ENCODE peak calls at places on chromosomes 1 and 21, in eight cellular contexts. T is progenitor cell of endocrine pancreas, X is cardiac fibroblast, Q is AG09319, Z is HFF-Myc, E is A549, A is NB4, I is mammary epithelial cell. M is an unnamed sample.

GRCh38 chr1:62725981-62726588 is 37.9 kb upstream of the DOCK7 start:
- DNase-seq in T (no peak), X (peak), Q (no peak), Z (no peak), E (no peak), A (no peak), I (no peak), M (no peak)

GRCh38 chr1:231241751-231242150 is 739 bp downstream of the GNPAT start:
- DNase-seq in T (no peak), X (peak), Q (no peak), Z (no peak), E (no peak), A (peak), I (peak), M (no peak)

GRCh38 chr1:29669912-29670311 is 433.6 kb downstream of the PTPRU start:
- DNase-seq in T (peak), X (no peak), Q (no peak), Z (no peak), E (no peak), A (no peak), I (no peak), M (peak)

GRCh38 chr1:33339413-33339812 is 18.5 kb upstream of the A3GALT2 start:
- DNase-seq in T (no peak), X (no peak), Q (no peak), Z (no peak), E (no peak), A (no peak), I (no peak), M (no peak)

GRCh38 chr1:101075926-101076325 is 50.3 kb upstream of the DPH5 start:
- DNase-seq in T (no peak), X (no peak), Q (no peak), Z (no peak), E (no peak), A (no peak), I (peak), M (no peak)

GRCh38 chr1:114009393-114009792 is 30.1 kb downstream of the OLFML3 start:
- DNase-seq in T (no peak), X (peak), Q (no peak), Z (no peak), E (no peak), A (peak), I (peak), M (no peak)

GRCh38 chr1:7410156-7410555 is 360.9 kb upstream of the VAMP3 start:
- DNase-seq in T (no peak), X (no peak), Q (no peak), Z (no peak), E (no peak), A (no peak), I (no peak), M (peak)

GRCh38 chr1:203684077-203684476 is 57.4 kb downstream of the ATP2B4 start:
- DNase-seq in T (no peak), X (no peak), Q (no peak), Z (no peak), E (no peak), A (no peak), I (no peak), M (no peak)

GRCh38 chr1:240739139-240739538 is 127.2 kb upstream of the GREM2 start:
- DNase-seq in T (no peak), X (peak), Q (no peak), Z (no peak), E (no peak), A (no peak), I (no peak), M (no peak)

GRCh38 chr21:45227735-45228134 is 60.0 kb downstream of the POFUT2 start:
- DNase-seq in T (no peak), X (no peak), Q (no peak), Z (no peak), E (no peak), A (no peak), I (no peak), M (no peak)
- TF ChIP-seq CTCF in T (no peak), X (peak), Q (no peak), Z (no peak), E (no peak), A (no peak), I (no peak), M (no peak)

GRCh38 chr1:86352096-86352495 is 44.0 kb downstream of the ODF2L start:
- DNase-seq in T (no peak), X (peak), Q (no peak), Z (no peak), E (no peak), A (no peak), I (peak), M (no peak)

GRCh38 chr1:86356247-86356646 is 39.9 kb downstream of the ODF2L start:
- DNase-seq in T (no peak), X (peak), Q (no peak), Z (peak), E (peak), A (peak), I (no peak), M (no peak)
- TF ChIP-seq CTCF in T (peak), X (no peak), Q (peak), Z (no peak), E (no peak), A (peak), I (no peak), M (no peak)

GRCh38 chr1:68590473-68590872 is 93.6 kb upstream of the DEPDC1 start:
- DNase-seq in T (no peak), X (no peak), Q (no peak), Z (no peak), E (no peak), A (no peak), I (peak), M (no peak)
- TF ChIP-seq CTCF in T (no peak), X (no peak), Q (no peak), Z (no peak), E (no peak), A (no peak), I (peak), M (no peak)

GRCh38 chr1:19877821-19878636 is 4.2 kb upstream of the OTUD3 start:
- DNase-seq in T (no peak), X (no peak), Q (no peak), Z (no peak), E (no peak), A (peak), I (peak), M (no peak)

GRCh38 chr1:19869929-19870328 is 12.3 kb upstream of the OTUD3 start:
- DNase-seq in T (no peak), X (peak), Q (no peak), Z (no peak), E (no peak), A (no peak), I (no peak), M (no peak)

GRCh38 chr1:19866758-19867157 is 15.4 kb upstream of the OTUD3 start:
- DNase-seq in T (no peak), X (no peak), Q (no peak), Z (no peak), E (no peak), A (no peak), I (no peak), M (no peak)

GRCh38 chr1:19877351-19877750 is 4.8 kb upstream of the OTUD3 start:
- DNase-seq in T (no peak), X (no peak), Q (no peak), Z (no peak), E (no peak), A (no peak), I (no peak), M (no peak)

DNA sequence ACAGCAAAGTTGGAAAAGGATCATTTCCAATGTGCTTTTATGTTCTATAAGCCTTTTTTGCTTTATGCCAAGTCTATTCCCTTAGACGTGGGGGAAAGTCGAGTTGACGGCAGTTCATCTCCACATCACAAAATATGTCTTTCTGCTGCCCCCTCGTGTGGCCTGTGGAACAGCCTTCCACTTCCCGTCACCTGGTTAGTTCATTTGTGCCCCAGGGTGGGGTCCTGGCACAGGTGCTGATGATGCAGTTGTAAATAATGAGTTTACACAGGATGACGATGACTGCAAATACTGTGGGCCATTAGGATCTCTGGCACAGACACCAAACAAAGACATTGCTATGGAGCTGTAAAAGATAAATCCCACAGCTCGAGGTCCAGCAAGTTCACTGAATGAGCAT is 10.0 kb upstream of the OTUD3 start:
- DNase-seq in T (no peak), X (no peak), Q (no peak), Z (no peak), E (peak), A (no peak), I (peak), M (no peak)
- TF ChIP-seq CTCF in T (peak), X (no peak), Q (peak), Z (peak), E (no peak), A (no peak), I (peak), M (no peak)

GRCh38 chr1:66725885-66726665 is 26.2 kb upstream of the DYNLT5 start:
- DNase-seq in T (peak), X (peak), Q (peak), Z (peak), E (peak), A (peak), I (peak), M (no peak)
- TF ChIP-seq CTCF in T (peak), X (peak), Q (peak), Z (peak), E (peak), A (peak), I (peak), M (peak)

GRCh38 chr1:6053206-6053546 is 7.5 kb downstream of the KCNAB2 start:
- DNase-seq in T (no peak), X (no peak), Q (no peak), Z (no peak), E (no peak), A (no peak), I (no peak), M (no peak)
- TF ChIP-seq CTCF in T (no peak), X (no peak), Q (no peak), Z (no peak), E (no peak), A (no peak), I (no peak), M (no peak)

GRCh38 chr1:64542118-64542517 is 72.2 kb downstream of the CACHD1 start:
- DNase-seq in T (no peak), X (no peak), Q (no peak), Z (no peak), E (no peak), A (no peak), I (no peak), M (no peak)
- TF ChIP-seq CTCF in T (no peak), X (no peak), Q (no peak), Z (no peak), E (no peak), A (no peak), I (no peak), M (no peak)

GRCh38 chr21:37868896-37869295 is 47.4 kb downstream of the KCNJ6 start:
- DNase-seq in T (no peak), X (no peak), Q (no peak), Z (no peak), E (no peak), A (no peak), I (peak), M (no peak)
- TF ChIP-seq CTCF in T (no peak), X (no peak), Q (no peak), Z (no peak), E (no peak), A (no peak), I (no peak), M (no peak)

GRCh38 chr1:234616644-234617043 is 6.7 kb upstream of the IRF2BP2 start:
- DNase-seq in T (no peak), X (peak), Q (no peak), Z (no peak), E (no peak), A (no peak), I (no peak), M (no peak)

GRCh38 chr1:234618726-234619049 is 8.7 kb upstream of the IRF2BP2 start:
- DNase-seq in T (no peak), X (no peak), Q (no peak), Z (no peak), E (no peak), A (no peak), I (no peak), M (no peak)

GRCh38 chr1:234619071-234619480 is 9.1 kb upstream of the IRF2BP2 start:
- DNase-seq in T (no peak), X (peak), Q (no peak), Z (no peak), E (no peak), A (no peak), I (peak), M (no peak)

GRCh38 chr1:234617986-234618725 is 8.2 kb upstream of the IRF2BP2 start:
- DNase-seq in T (no peak), X (peak), Q (peak), Z (peak), E (no peak), A (no peak), I (peak), M (no peak)

DNA sequence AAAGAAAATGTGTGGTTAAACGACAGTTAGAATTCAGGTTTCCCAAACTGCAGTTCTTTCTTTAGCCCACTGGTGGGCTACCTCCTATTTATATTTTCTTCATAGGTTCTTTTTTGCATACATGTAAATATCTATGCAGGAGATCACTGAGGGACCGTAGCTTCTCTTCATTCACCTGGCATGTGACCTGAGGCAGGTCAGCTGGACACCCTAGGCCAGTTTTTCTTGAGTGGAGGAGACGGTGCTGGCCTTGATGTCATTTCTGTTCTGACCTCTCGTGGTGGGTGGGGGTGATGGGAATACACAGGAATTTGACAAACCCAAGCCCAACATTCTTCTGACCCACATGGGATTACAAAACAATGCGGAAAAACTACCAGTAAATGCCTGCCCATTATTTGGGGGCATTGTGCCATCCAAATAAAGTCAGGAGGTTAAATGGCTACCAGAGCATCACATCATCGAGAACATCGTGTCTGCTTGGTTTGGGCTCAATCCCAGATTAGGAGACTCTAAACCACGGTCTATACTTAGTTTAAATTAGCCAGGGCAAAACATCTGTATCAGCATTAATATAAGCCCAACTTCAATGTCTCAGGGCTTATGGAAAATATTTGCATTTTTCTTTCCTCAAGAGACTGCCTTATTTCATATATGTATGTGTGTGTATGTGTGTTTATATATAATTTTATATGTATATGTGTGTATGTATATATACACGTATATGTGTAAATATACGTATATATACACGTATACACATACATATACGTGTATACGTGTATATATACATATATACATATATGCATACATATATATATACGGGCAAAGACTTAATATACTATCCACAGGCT is 7.4 kb upstream of the IRF2BP2 start:
- DNase-seq in T (no peak), X (peak), Q (no peak), Z (no peak), E (no peak), A (peak), I (peak), M (no peak)
- TF ChIP-seq CTCF in T (peak), X (peak), Q (peak), Z (peak), E (no peak), A (peak), I (peak), M (peak)